ENCODE peak calls at places on chromosomes 7 and 10, in ten cellular contexts. J, S, K, U, E, G, W, Z, R and D are unnamed samples.

GRCh38 chr7:18610331-18610948 is 114.9 kb downstream of the HDAC9 start:
- DNase-seq in J (peak; percentile 42), S (no peak), K (peak; percentile 76), U (peak; percentile 31), E (no peak), G (peak; percentile 28), W (no peak), Z (no peak), R (peak; percentile 25), D (no peak)

GRCh38 chr10:23314835-23315239 is 29.8 kb downstream of the C10orf67 start:
- DNase-seq in J (no peak), S (no peak), K (peak; percentile 81), U (peak; percentile 8), E (no peak), G (peak; percentile 88), W (peak; percentile 84), Z (no peak), R (no peak), D (no peak)

GRCh38 chr10:70810967-70811366 is 4.8 kb upstream of the SGPL1 start:
- DNase-seq in J (no peak), S (no peak), K (no peak), U (no peak), E (no peak), G (no peak), W (no peak), Z (no peak), R (no peak), D (no peak)

GRCh38 chr10:13092446-13093102 is 7.4 kb upstream of the OPTN start:
- DNase-seq in J (no peak), S (no peak), K (no peak), U (no peak), E (no peak), G (no peak), W (no peak), Z (no peak), R (no peak), D (no peak)

GRCh38 chr10:34575882-34576281 is 239.2 kb downstream of the PARD3 start:
- DNase-seq in J (no peak), S (no peak), K (no peak), U (no peak), E (no peak), G (peak; percentile 82), W (no peak), Z (no peak), R (no peak), D (peak; percentile 54)

GRCh38 chr7:83427929-83428328 is 221.0 kb downstream of the SEMA3E start:
- DNase-seq in J (no peak), S (no peak), K (no peak), U (no peak), E (no peak), G (no peak), W (no peak), Z (no peak), R (peak; percentile 27), D (no peak)

GRCh38 chr7:47026733-47027450 is 555.0 kb downstream of the TNS3 start:
- DNase-seq in J (no peak), S (no peak), K (no peak), U (no peak), E (no peak), G (no peak), W (no peak), Z (peak; percentile 35), R (no peak), D (no peak)

GRCh38 chr7:20114463-20114862 is 102.7 kb downstream of the MACC1 start:
- DNase-seq in J (no peak), S (no peak), K (peak; percentile 89), U (no peak), E (no peak), G (no peak), W (peak; percentile 26), Z (no peak), R (no peak), D (no peak)

DNA sequence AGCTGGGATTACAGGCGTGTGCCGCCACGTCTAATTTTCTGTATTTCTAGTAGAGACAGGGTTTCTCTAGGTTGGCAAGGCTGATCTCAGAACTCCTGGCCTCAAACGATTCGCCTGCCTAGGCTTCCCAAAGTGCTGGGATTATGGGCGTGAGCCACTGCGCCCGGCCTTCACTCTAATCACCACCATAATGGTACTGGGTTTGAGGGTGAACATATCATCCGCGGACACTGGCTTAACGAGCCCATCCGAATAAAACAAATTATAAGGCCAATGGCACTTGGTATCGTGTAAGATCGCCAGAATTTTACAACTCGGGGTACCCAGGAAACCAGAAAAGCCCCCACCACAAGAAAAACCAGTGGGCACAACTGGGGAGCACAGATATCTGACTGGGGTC is 585 bp downstream of the FAM200A start:
- DNase-seq in J (no peak), S (no peak), K (no peak), U (peak; percentile 11), E (no peak), G (peak; percentile 15), W (no peak), Z (no peak), R (no peak), D (no peak)
- H3K27ac ChIP-seq in J (no peak overlapping the region), S (peak overlapping the region; percentile 53), K (no peak overlapping the region), U (peak overlapping the region; percentile 73), E (peak overlapping the region; percentile 91), G (peak overlapping the region; percentile 91), W (peak overlapping the region; percentile 86), Z (peak overlapping the region; percentile 6), R (peak overlapping the region; percentile 85), D (no peak overlapping the region)

GRCh38 chr7:28174901-28175661 is 5.5 kb downstream of the JAZF1 start:
- DNase-seq in J (no peak), S (no peak), K (no peak), U (no peak), E (no peak), G (no peak), W (no peak), Z (no peak), R (no peak), D (no peak)

GRCh38 chr7:28178537-28178936 is 2.1 kb downstream of the JAZF1 start:
- DNase-seq in J (no peak), S (no peak), K (no peak), U (no peak), E (no peak), G (no peak), W (peak; percentile 55), Z (no peak), R (no peak), D (no peak)

GRCh38 chr7:28177836-28178235 is 2.8 kb downstream of the JAZF1 start:
- DNase-seq in J (no peak), S (no peak), K (no peak), U (no peak), E (no peak), G (no peak), W (no peak), Z (no peak), R (no peak), D (no peak)

GRCh38 chr7:28176174-28176573 is 4.4 kb downstream of the JAZF1 start:
- DNase-seq in J (no peak), S (no peak), K (no peak), U (no peak), E (no peak), G (peak; percentile 31), W (no peak), Z (no peak), R (no peak), D (no peak)

DNA sequence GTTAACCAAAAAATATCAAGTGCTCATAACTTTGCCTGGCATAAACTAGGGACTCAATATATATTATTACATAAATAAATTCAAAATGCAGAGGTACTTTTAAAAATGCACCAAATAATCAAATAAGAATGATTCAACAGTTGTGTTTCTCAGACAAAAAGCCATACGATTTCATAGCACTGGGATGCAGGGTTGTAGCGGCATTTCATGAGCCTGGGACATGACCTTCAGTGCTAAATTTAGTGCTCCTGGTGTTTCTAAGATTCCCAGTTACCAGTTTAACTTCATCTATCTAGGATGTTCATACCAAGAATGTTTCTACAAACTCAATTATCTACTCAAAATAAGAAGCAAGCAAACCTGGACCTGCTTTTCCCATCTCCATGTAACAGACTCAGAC is 4.0 kb downstream of the JAZF1 start:
- DNase-seq in J (no peak), S (no peak), K (no peak), U (no peak), E (no peak), G (no peak), W (no peak), Z (no peak), R (no peak), D (no peak)
- H3K27ac ChIP-seq in J (no peak overlapping the region), S (peak overlapping the region; percentile 13), K (no peak overlapping the region), U (no peak overlapping the region), E (no peak overlapping the region), G (no peak overlapping the region), W (no peak overlapping the region), Z (peak overlapping the region; percentile 50), R (no peak overlapping the region), D (no peak overlapping the region)

GRCh38 chr10:3783313-3783689 is 1.7 kb downstream of the KLF6 start:
- DNase-seq in J (peak; percentile 53), S (peak; percentile 91), K (peak; percentile 67), U (peak; percentile 33), E (peak; percentile 56), G (peak; percentile 86), W (peak; percentile 87), Z (peak; percentile 66), R (no peak), D (no peak)

GRCh38 chr10:3782456-3783312 is 2.3 kb downstream of the KLF6 start:
- DNase-seq in J (peak; percentile 33), S (peak; percentile 89), K (no peak), U (no peak), E (peak; percentile 67), G (peak; percentile 96), W (peak; percentile 74), Z (peak; percentile 84), R (peak; percentile 83), D (peak; percentile 58)

GRCh38 chr10:3781458-3782098 is 3.4 kb downstream of the KLF6 start:
- DNase-seq in J (peak; percentile 45), S (peak; percentile 93), K (no peak), U (no peak), E (no peak), G (peak; percentile 55), W (peak; percentile 80), Z (peak; percentile 62), R (no peak), D (no peak)

GRCh38 chr10:3780766-3781457 is 4.1 kb downstream of the KLF6 start:
- DNase-seq in J (peak; percentile 11), S (peak; percentile 83), K (no peak), U (no peak), E (no peak), G (peak; percentile 14), W (no peak), Z (no peak), R (no peak), D (no peak)

DNA sequence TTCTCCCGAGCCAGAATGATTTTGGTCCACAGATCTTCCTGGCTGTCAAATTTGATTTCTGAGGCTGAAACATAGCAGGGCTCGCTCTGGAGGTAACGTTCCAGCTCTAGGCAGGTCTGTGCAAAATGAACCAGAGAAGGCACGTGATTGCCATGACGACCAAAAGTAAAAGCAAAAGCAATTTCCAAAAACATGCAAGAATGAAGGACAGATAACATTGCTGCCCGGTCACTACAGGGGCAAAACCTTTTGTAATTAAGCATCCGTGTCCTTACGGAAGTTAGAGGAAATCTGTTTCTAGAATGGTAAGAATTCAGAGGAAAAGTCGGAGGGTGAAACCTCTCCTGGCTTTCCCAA is 2.9 kb downstream of the KLF6 start:
- DNase-seq in J (no peak), S (no peak), K (no peak), U (no peak), E (no peak), G (no peak), W (peak; percentile 77), Z (no peak), R (no peak), D (no peak)
- H3K27ac ChIP-seq in J (no peak overlapping the region), S (peak overlapping the region; percentile 85), K (no peak overlapping the region), U (no peak overlapping the region), E (peak overlapping the region; percentile 95), G (peak overlapping the region; percentile 93), W (peak overlapping the region; percentile 98), Z (peak overlapping the region; percentile 100), R (peak overlapping the region; percentile 100), D (peak overlapping the region; percentile 96)

DNA sequence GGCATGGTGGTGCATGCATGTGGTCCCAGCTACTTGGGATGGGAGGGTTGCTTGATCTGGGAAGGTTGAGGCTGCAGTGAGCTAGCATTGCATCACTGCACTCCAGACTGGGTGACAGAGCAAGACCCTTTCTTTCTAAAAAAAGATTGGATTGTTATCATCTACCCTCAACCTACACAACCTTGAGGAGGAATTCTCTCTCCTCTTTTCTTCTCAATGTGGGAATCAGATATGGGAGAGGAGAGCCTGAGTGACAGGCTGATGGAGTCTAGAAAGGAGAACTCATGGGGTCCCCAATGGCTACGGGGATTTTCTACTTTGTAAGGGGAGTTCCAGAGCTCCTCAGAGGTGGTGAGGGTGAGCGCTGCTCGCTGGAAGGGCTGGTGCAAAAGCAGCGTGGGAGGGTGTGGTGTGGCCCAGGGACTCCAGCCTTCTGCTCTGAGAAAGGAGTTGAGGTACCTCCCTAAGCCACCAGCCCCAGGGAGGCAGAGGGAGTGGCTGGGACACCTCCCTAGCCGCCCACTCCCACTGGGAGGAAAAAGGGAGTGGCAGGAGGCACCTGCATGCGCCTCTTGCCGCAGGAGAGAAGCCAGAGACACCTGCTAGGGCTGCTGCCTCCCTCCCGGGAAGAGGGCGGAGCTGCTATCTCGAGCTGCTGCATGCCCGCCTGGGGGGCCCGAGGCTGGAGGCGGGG is 48.4 kb downstream of the GATA3 start:
- DNase-seq in J (peak; percentile 57), S (peak; percentile 36), K (no peak), U (no peak), E (no peak), G (no peak), W (no peak), Z (no peak), R (no peak), D (no peak)
- H3K27ac ChIP-seq in J (no peak overlapping the region), S (no peak overlapping the region), K (no peak overlapping the region), U (no peak overlapping the region), E (no peak overlapping the region), G (no peak overlapping the region), W (no peak overlapping the region), Z (no peak overlapping the region), R (no peak overlapping the region), D (no peak overlapping the region)